ENCODE peak calls at places on chromosomes 6 and 20, in four cellular contexts. H is activated CD4-positive, alpha-beta T cell treated with anti-CD3 and anti-CD28 coated beads for 24 hours; I is endothelial cell of umbilical vein; B is AG08396. X is an unnamed sample.

GRCh38 chr6:34284563-34285545 is 36.0 kb upstream of the SMIM29 start:
- DNase-seq in H (no peak), I (peak; percentile 48), B (peak; percentile 63), X (no peak)

GRCh38 chr20:63951398-63952209 is 4.6 kb downstream of the UCKL1 start:
- DNase-seq in H (no peak), I (no peak), B (no peak), X (no peak)

GRCh38 chr6:158536891-158537798 is 22.7 kb upstream of the TMEM181 start:
- DNase-seq in H (no peak), I (no peak), B (peak; percentile 62), X (no peak)

GRCh38 chr6:44229376-44230033 is 6.1 kb downstream of the SLC29A1 start:
- DNase-seq in H (no peak), I (no peak), B (no peak), X (no peak)

GRCh38 chr6:30044630-30045029 is 16.4 kb upstream of the POLR1H start:
- DNase-seq in H (no peak), I (no peak), B (peak; percentile 45), X (peak; percentile 25)

GRCh38 chr6:44858998-44859397 is 469.1 kb upstream of the RUNX2 start:
- DNase-seq in H (no peak), I (no peak), B (no peak), X (no peak)

GRCh38 chr20:361562-361961 is 14.7 kb downstream of the NRSN2 start:
- DNase-seq in H (no peak), I (no peak), B (no peak), X (no peak)

GRCh38 chr6:551405-551804 is 105.5 kb downstream of the HUS1B start:
- DNase-seq in H (no peak), I (no peak), B (peak; percentile 39), X (peak; percentile 72)

GRCh38 chr6:169406794-169407193 is 153.1 kb upstream of the THBS2 start:
- DNase-seq in H (no peak), I (no peak), B (no peak), X (no peak)

GRCh38 chr6:159716247-159717086 is 10.8 kb upstream of the WTAP start:
- DNase-seq in H (no peak), I (no peak), B (peak; percentile 76), X (no peak)

GRCh38 chr6:47004458-47004857 is 37.7 kb downstream of the ADGRF1 start:
- DNase-seq in H (no peak), I (no peak), B (no peak), X (no peak)

GRCh38 chr20:17648306-17648646 is 33.8 kb downstream of the RRBP1 start:
- DNase-seq in H (no peak), I (no peak), B (no peak), X (no peak)

GRCh38 chr6:380234-381218 is 11.0 kb upstream of the IRF4 start:
- DNase-seq in H (no peak), I (no peak), B (no peak), X (no peak)

GRCh38 chr6:32627831-32628230 is 9.4 kb upstream of the HLA-DQA1 start:
- DNase-seq in H (no peak), I (no peak), B (no peak), X (no peak)

GRCh38 chr6:167676666-167677421 is 149.9 kb upstream of the AFDN start:
- DNase-seq in H (no peak), I (peak; percentile 47), B (no peak), X (no peak)

GRCh38 chr6:125858427-125859320 is 67.9 kb downstream of the NCOA7 start:
- DNase-seq in H (no peak), I (peak; percentile 68), B (peak; percentile 78), X (peak; percentile 76)

GRCh38 chr6:117346142-117346930 is 79.4 kb downstream of the ROS1 start:
- DNase-seq in H (no peak), I (peak; percentile 32), B (peak; percentile 8), X (peak; percentile 22)

GRCh38 chr20:63577317-63577894 is 3.4 kb upstream of the HELZ2 start:
- DNase-seq in H (no peak), I (no peak), B (no peak), X (no peak)

GRCh38 chr20:45896641-45897161 is 5.6 kb downstream of the CTSA start:
- DNase-seq in H (no peak), I (no peak), B (no peak), X (no peak)

X was measured in HTR-8/SVneo.